ENCODE peak calls at places on chromosomes 1 and 21, in four cellular contexts. A is anterior cingulate cortex; Y is CD8-positive, alpha-beta T cell; E is D721Med. R is an unnamed sample.

GRCh38 chr1:174659823-174660222 is 212.1 kb downstream of the GPR52 start:
- DNase-seq in Y (no peak), A (no peak), E (no peak), R (no peak)

GRCh38 chr1:20587639-20588017 is 1.3 kb upstream of the CDA start:
- DNase-seq in A (no peak), E (no peak), Y (no peak), R (no peak)

GRCh38 chr1:54583868-54584267 is 35.8 kb downstream of the ACOT11 start:
- DNase-seq in E (no peak), Y (no peak), A (no peak), R (no peak)

GRCh38 chr1:203607169-203607873 is 19.3 kb upstream of the ATP2B4 start:
- DNase-seq in A (no peak), Y (no peak), E (no peak), R (peak)

GRCh38 chr1:74426208-74426932 is 86.0 kb downstream of the LRRC53 start:
- DNase-seq in Y (no peak), E (no peak), A (no peak), R (no peak)

GRCh38 chr1:244897476-244898254 is 33.3 kb upstream of the HNRNPU start:
- DNase-seq in Y (no peak), A (no peak), E (no peak), R (no peak)

GRCh38 chr1:46643368-46643775 is 24.8 kb downstream of the ATPAF1 start:
- DNase-seq in E (no peak), Y (no peak), A (no peak), R (no peak)

GRCh38 chr21:33587792-33588484 is 546 bp downstream of the DONSON start:
- DNase-seq in A (peak), Y (no peak), E (no peak), R (no peak)

GRCh38 chr21:32279377-32279680 is 480 bp upstream of the MIS18A start:
- DNase-seq in A (no peak), E (no peak), Y (no peak), R (no peak)

GRCh38 chr1:24276791-24277190 is 42.4 kb upstream of the GRHL3 start:
- DNase-seq in A (no peak), E (no peak), Y (no peak), R (no peak)

GRCh38 chr1:42136466-42136865 is 16.7 kb upstream of the GUCA2B start:
- DNase-seq in E (no peak), Y (no peak), A (no peak), R (no peak)

GRCh38 chr1:221724931-221725605 is 16.8 kb downstream of the DUSP10 start:
- DNase-seq in A (no peak), Y (no peak), E (no peak), R (no peak)

GRCh38 chr1:89728381-89728780 is 92.5 kb upstream of the LRRC8D start:
- DNase-seq in A (no peak), Y (no peak), E (no peak), R (no peak)

GRCh38 chr21:35838350-35838749 is 222.0 kb downstream of the SETD4 start:
- DNase-seq in E (no peak), A (no peak), Y (no peak), R (no peak)

GRCh38 chr1:54329337-54329954 is 76.7 kb downstream of the SSBP3 start:
- DNase-seq in Y (no peak), A (peak), E (no peak), R (no peak)

GRCh38 chr1:177969825-177970371 is at the start of gene SEC16B:
- DNase-seq in A (no peak), E (no peak), Y (no peak), R (no peak)

GRCh38 chr1:160342520-160342919 is 530 bp downstream of the COPA start:
- DNase-seq in E (no peak), A (no peak), Y (no peak), R (no peak)

GRCh38 chr1:101196668-101197067 is 40.2 kb upstream of the S1PR1 start:
- DNase-seq in Y (no peak), A (no peak), E (no peak), R (no peak)

GRCh38 chr1:179090522-179090921 is 8.7 kb downstream of the TOR3A start:
- DNase-seq in Y (no peak), E (no peak), A (no peak), R (no peak)

GRCh38 chr1:12039141-12039525 is 19.8 kb downstream of the MIIP start:
- DNase-seq in A (no peak), E (no peak), Y (no peak), R (no peak)

GRCh38 chr1:25933479-25934365 is 27.5 kb upstream of the STMN1 start:
- DNase-seq in Y (no peak), A (no peak), E (no peak), R (no peak)

GRCh38 chr21:36541721-36542139 is 61.8 kb upstream of the CLDN14 start:
- DNase-seq in E (no peak), A (no peak), Y (no peak), R (no peak)

GRCh38 chr1:245874942-245875580 is 632.0 kb downstream of the SMYD3 start:
- DNase-seq in Y (no peak), E (no peak), A (no peak), R (no peak)

GRCh38 chr1:7539772-7540175 is 231.3 kb upstream of the VAMP3 start:
- DNase-seq in Y (no peak), E (no peak), A (no peak), R (peak)

GRCh38 chr1:7574121-7575040 is 196.7 kb upstream of the VAMP3 start:
- DNase-seq in A (no peak), Y (no peak), E (no peak), R (peak)

GRCh38 chr1:162040657-162041056 is 17.0 kb upstream of the OLFML2B start:
- DNase-seq in E (no peak), A (no peak), Y (no peak), R (no peak)

GRCh38 chr1:1891349-1892078 is 627 bp upstream of the GNB1 start:
- DNase-seq in A (no peak), Y (no peak), E (peak), R (peak)

GRCh38 chr1:75981188-75981897 is 49.1 kb upstream of the ASB17 start:
- DNase-seq in E (no peak), Y (no peak), A (no peak), R (no peak)

GRCh38 chr1:231923461-231924132 is 297.0 kb downstream of the DISC1 start:
- DNase-seq in E (no peak), A (no peak), Y (no peak), R (no peak)

GRCh38 chr1:1173793-1174415 is at the start of gene TTLL10:
- DNase-seq in A (no peak), E (no peak), Y (peak), R (peak)

GRCh38 chr1:213499444-213499843 is 448.4 kb downstream of the RPS6KC1 start:
- DNase-seq in E (no peak), Y (no peak), A (no peak), R (no peak)

GRCh38 chr1:111199881-111200801 is at the start of gene DENND2D:
- DNase-seq in E (no peak), Y (no peak), A (peak), R (peak)

GRCh38 chr1:172343246-172344099 is 77.0 kb upstream of the C1orf105 start:
- DNase-seq in E (no peak), A (no peak), Y (no peak), R (no peak)

GRCh38 chr1:228691926-228692325 is 43.4 kb upstream of the RHOU start:
- DNase-seq in A (no peak), Y (no peak), E (no peak), R (no peak)

R was measured in spleen.